ENCODE peak calls at places on chromosome 13, in six cellular contexts. One of them, this sample, is unnamed.

GRCh38 chr13:112487127-112487517 is 100.8 kb downstream of the TUBGCP3 start:
- DNase-seq in HFF-Myc: no peak
- DNase-seq in heart right ventricle: no peak
- DNase-seq in neural progenitor cell: no peak
- DNase-seq in suprapubic skin: no peak
- DNase-seq in dorsolateral prefrontal cortex: no peak
- DNase-seq in this sample: no peak

GRCh38 chr13:111171629-111172028 is 56.5 kb downstream of the ARHGEF7 start:
- DNase-seq in dorsolateral prefrontal cortex: no peak
- DNase-seq in heart right ventricle: no peak
- DNase-seq in HFF-Myc: no peak
- DNase-seq in suprapubic skin: no peak
- DNase-seq in neural progenitor cell: no peak
- DNase-seq in this sample: no peak

GRCh38 chr13:93721483-93721882 is 494.9 kb downstream of the GPC6 start:
- DNase-seq in heart right ventricle: no peak
- DNase-seq in suprapubic skin: no peak
- DNase-seq in dorsolateral prefrontal cortex: no peak
- DNase-seq in neural progenitor cell: no peak
- DNase-seq in HFF-Myc: no peak
- DNase-seq in this sample: no peak

GRCh38 chr13:73390100-73390499 is 331.3 kb downstream of the KLF5 start:
- DNase-seq in suprapubic skin: no peak
- DNase-seq in neural progenitor cell: no peak
- DNase-seq in heart right ventricle: no peak
- DNase-seq in dorsolateral prefrontal cortex: no peak
- DNase-seq in HFF-Myc: no peak
- DNase-seq in this sample: no peak

GRCh38 chr13:81487151-81487550 is 1146.2 kb upstream of the SPRY2 start:
- DNase-seq in HFF-Myc: no peak
- DNase-seq in suprapubic skin: no peak
- DNase-seq in dorsolateral prefrontal cortex: no peak
- DNase-seq in neural progenitor cell: peak
- DNase-seq in heart right ventricle: no peak
- DNase-seq in this sample: no peak

GRCh38 chr13:36418022-36418805 is 14.1 kb upstream of the CCNA1 start:
- DNase-seq in neural progenitor cell: no peak
- DNase-seq in HFF-Myc: peak
- DNase-seq in heart right ventricle: no peak
- DNase-seq in dorsolateral prefrontal cortex: no peak
- DNase-seq in suprapubic skin: no peak
- DNase-seq in this sample: no peak

GRCh38 chr13:40207110-40207478 is 459.3 kb downstream of the FOXO1 start:
- DNase-seq in dorsolateral prefrontal cortex: no peak
- DNase-seq in suprapubic skin: no peak
- DNase-seq in neural progenitor cell: no peak
- DNase-seq in heart right ventricle: no peak
- DNase-seq in HFF-Myc: no peak
- DNase-seq in this sample: no peak

GRCh38 chr13:47017476-47017875 is 120.6 kb upstream of the HTR2A start:
- DNase-seq in dorsolateral prefrontal cortex: no peak
- DNase-seq in HFF-Myc: no peak
- DNase-seq in heart right ventricle: no peak
- DNase-seq in neural progenitor cell: no peak
- DNase-seq in suprapubic skin: no peak
- DNase-seq in this sample: no peak

GRCh38 chr13:102993348-102993747 is 72.9 kb downstream of the SLC10A2 start:
- DNase-seq in dorsolateral prefrontal cortex: no peak
- DNase-seq in suprapubic skin: no peak
- DNase-seq in neural progenitor cell: no peak
- DNase-seq in heart right ventricle: no peak
- DNase-seq in HFF-Myc: no peak
- DNase-seq in this sample: no peak

GRCh38 chr13:64723735-64724134 is 2506.4 kb downstream of the PCDH9 start:
- DNase-seq in neural progenitor cell: no peak
- DNase-seq in suprapubic skin: no peak
- DNase-seq in dorsolateral prefrontal cortex: no peak
- DNase-seq in heart right ventricle: no peak
- DNase-seq in HFF-Myc: peak
- DNase-seq in this sample: peak

GRCh38 chr13:84192125-84192524 is 309.9 kb upstream of the SLITRK1 start:
- DNase-seq in suprapubic skin: no peak
- DNase-seq in neural progenitor cell: no peak
- DNase-seq in heart right ventricle: no peak
- DNase-seq in HFF-Myc: peak
- DNase-seq in dorsolateral prefrontal cortex: no peak
- DNase-seq in this sample: peak

GRCh38 chr13:112481458-112481857 is 105.3 kb downstream of the SPACA7 start:
- DNase-seq in HFF-Myc: no peak
- DNase-seq in neural progenitor cell: no peak
- DNase-seq in suprapubic skin: no peak
- DNase-seq in dorsolateral prefrontal cortex: no peak
- DNase-seq in heart right ventricle: no peak
- DNase-seq in this sample: no peak

GRCh38 chr13:58852076-58852475 is 1220.5 kb downstream of the PCDH17 start:
- DNase-seq in dorsolateral prefrontal cortex: no peak
- DNase-seq in neural progenitor cell: no peak
- DNase-seq in heart right ventricle: no peak
- DNase-seq in HFF-Myc: no peak
- DNase-seq in suprapubic skin: no peak
- DNase-seq in this sample: no peak

GRCh38 chr13:112106467-112107141 is 39.7 kb downstream of the SOX1 start:
- DNase-seq in neural progenitor cell: peak
- DNase-seq in heart right ventricle: no peak
- DNase-seq in HFF-Myc: no peak
- DNase-seq in dorsolateral prefrontal cortex: peak
- DNase-seq in suprapubic skin: no peak
- DNase-seq in this sample: no peak

GRCh38 chr13:21069561-21070004 is 8.2 kb upstream of the LATS2 start:
- DNase-seq in HFF-Myc: peak
- DNase-seq in dorsolateral prefrontal cortex: no peak
- DNase-seq in suprapubic skin: no peak
- DNase-seq in neural progenitor cell: no peak
- DNase-seq in heart right ventricle: no peak
- DNase-seq in this sample: peak

GRCh38 chr13:95745752-95746151 is 68.8 kb downstream of the DNAJC3 start:
- DNase-seq in heart right ventricle: no peak
- DNase-seq in HFF-Myc: no peak
- DNase-seq in suprapubic skin: no peak
- DNase-seq in dorsolateral prefrontal cortex: no peak
- DNase-seq in neural progenitor cell: no peak
- DNase-seq in this sample: no peak

GRCh38 chr13:96229356-96229755 is 139.4 kb downstream of the HS6ST3 start:
- DNase-seq in dorsolateral prefrontal cortex: no peak
- DNase-seq in neural progenitor cell: peak
- DNase-seq in HFF-Myc: no peak
- DNase-seq in suprapubic skin: no peak
- DNase-seq in heart right ventricle: no peak
- DNase-seq in this sample: no peak

GRCh38 chr13:27708325-27708724 is 84.0 kb upstream of the GSX1 start:
- DNase-seq in HFF-Myc: no peak
- DNase-seq in suprapubic skin: no peak
- DNase-seq in dorsolateral prefrontal cortex: no peak
- DNase-seq in neural progenitor cell: no peak
- DNase-seq in heart right ventricle: peak
- DNase-seq in this sample: no peak

GRCh38 chr13:30138511-30138910 is 168.8 kb downstream of the KATNAL1 start:
- DNase-seq in neural progenitor cell: no peak
- DNase-seq in heart right ventricle: no peak
- DNase-seq in suprapubic skin: no peak
- DNase-seq in HFF-Myc: no peak
- DNase-seq in dorsolateral prefrontal cortex: no peak
- DNase-seq in this sample: no peak

GRCh38 chr13:30787747-30788535 is 52.6 kb downstream of the ALOX5AP start:
- DNase-seq in HFF-Myc: no peak
- DNase-seq in heart right ventricle: no peak
- DNase-seq in dorsolateral prefrontal cortex: no peak
- DNase-seq in neural progenitor cell: no peak
- DNase-seq in suprapubic skin: no peak
- DNase-seq in this sample: no peak

GRCh38 chr13:78102121-78102677 is 183.6 kb upstream of the EDNRB start:
- DNase-seq in dorsolateral prefrontal cortex: no peak
- DNase-seq in neural progenitor cell: no peak
- DNase-seq in HFF-Myc: no peak
- DNase-seq in suprapubic skin: no peak
- DNase-seq in heart right ventricle: peak
- DNase-seq in this sample: no peak
- H3K4me3 ChIP-seq in dorsolateral prefrontal cortex: no peak
- H3K4me3 ChIP-seq in neural progenitor cell: no peak
- H3K4me3 ChIP-seq in HFF-Myc: no peak
- H3K4me3 ChIP-seq in suprapubic skin: no peak
- H3K4me3 ChIP-seq in heart right ventricle: no peak
- H3K4me3 ChIP-seq in this sample: no peak

GRCh38 chr13:99608345-99608744 is 107.1 kb downstream of the TM9SF2 start:
- DNase-seq in heart right ventricle: no peak
- DNase-seq in suprapubic skin: no peak
- DNase-seq in HFF-Myc: no peak
- DNase-seq in neural progenitor cell: no peak
- DNase-seq in dorsolateral prefrontal cortex: no peak
- DNase-seq in this sample: no peak

GRCh38 chr13:99606322-99607089 is 105.2 kb downstream of the TM9SF2 start:
- DNase-seq in HFF-Myc: no peak
- DNase-seq in neural progenitor cell: peak
- DNase-seq in dorsolateral prefrontal cortex: peak
- DNase-seq in heart right ventricle: peak
- DNase-seq in suprapubic skin: peak
- DNase-seq in this sample: no peak

GRCh38 chr13:99614465-99614885 is 113.2 kb downstream of the TM9SF2 start:
- DNase-seq in heart right ventricle: no peak
- DNase-seq in neural progenitor cell: no peak
- DNase-seq in dorsolateral prefrontal cortex: no peak
- DNase-seq in HFF-Myc: no peak
- DNase-seq in suprapubic skin: no peak
- DNase-seq in this sample: no peak

GRCh38 chr13:99605417-99606321 is 104.4 kb downstream of the TM9SF2 start:
- DNase-seq in HFF-Myc: no peak
- DNase-seq in dorsolateral prefrontal cortex: peak
- DNase-seq in neural progenitor cell: peak
- DNase-seq in suprapubic skin: no peak
- DNase-seq in heart right ventricle: peak
- DNase-seq in this sample: peak

DNA sequence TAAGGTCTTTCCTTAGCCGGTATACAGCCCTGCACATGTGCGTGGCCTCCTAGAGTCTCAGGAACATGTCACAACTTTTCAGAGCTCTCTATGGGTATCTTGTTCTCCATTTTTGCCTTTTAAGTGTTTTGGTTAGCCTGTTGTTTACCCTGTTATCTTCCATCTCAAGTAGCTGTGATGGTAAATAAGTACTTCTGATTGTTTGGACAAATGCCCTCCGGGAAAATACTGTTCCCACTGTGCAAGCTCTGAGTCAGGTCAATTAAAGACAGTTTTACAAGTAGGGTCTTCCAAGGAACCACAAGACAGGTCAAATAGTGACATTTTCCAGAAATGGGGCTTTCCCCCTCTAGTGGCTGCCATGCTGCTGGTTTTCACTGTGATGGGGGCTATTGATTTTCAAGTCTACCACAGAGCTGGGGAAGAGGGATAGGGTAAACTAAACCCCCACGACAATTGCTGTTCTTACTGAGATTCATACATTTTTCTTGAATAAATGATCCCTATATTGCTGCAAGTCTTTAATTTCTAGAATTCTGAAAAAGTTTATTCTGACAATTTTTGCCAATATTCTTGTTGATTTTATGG is 109.5 kb downstream of the TM9SF2 start:
- DNase-seq in neural progenitor cell: no peak
- DNase-seq in dorsolateral prefrontal cortex: no peak
- DNase-seq in suprapubic skin: no peak
- DNase-seq in HFF-Myc: no peak
- DNase-seq in heart right ventricle: no peak
- DNase-seq in this sample: no peak
- TF ChIP-seq CTCF in neural progenitor cell: peak
- TF ChIP-seq CTCF in dorsolateral prefrontal cortex: no peak
- TF ChIP-seq CTCF in suprapubic skin: no peak
- TF ChIP-seq CTCF in HFF-Myc: peak
- TF ChIP-seq CTCF in heart right ventricle: no peak
- TF ChIP-seq CTCF in this sample: peak

GRCh38 chr13:34372581-34372980 is 554.6 kb downstream of the RFC3 start:
- DNase-seq in HFF-Myc: no peak
- DNase-seq in dorsolateral prefrontal cortex: no peak
- DNase-seq in heart right ventricle: no peak
- DNase-seq in suprapubic skin: no peak
- DNase-seq in neural progenitor cell: no peak
- DNase-seq in this sample: no peak

GRCh38 chr13:34371645-34372044 is 553.7 kb downstream of the RFC3 start:
- DNase-seq in neural progenitor cell: no peak
- DNase-seq in suprapubic skin: no peak
- DNase-seq in HFF-Myc: no peak
- DNase-seq in heart right ventricle: no peak
- DNase-seq in dorsolateral prefrontal cortex: no peak
- DNase-seq in this sample: no peak

GRCh38 chr13:34369925-34370324 is 552.0 kb downstream of the RFC3 start:
- DNase-seq in HFF-Myc: no peak
- DNase-seq in suprapubic skin: no peak
- DNase-seq in dorsolateral prefrontal cortex: no peak
- DNase-seq in neural progenitor cell: no peak
- DNase-seq in heart right ventricle: no peak
- DNase-seq in this sample: no peak

GRCh38 chr13:34376483-34376882 is 558.5 kb downstream of the RFC3 start:
- DNase-seq in suprapubic skin: no peak
- DNase-seq in neural progenitor cell: no peak
- DNase-seq in heart right ventricle: no peak
- DNase-seq in HFF-Myc: no peak
- DNase-seq in dorsolateral prefrontal cortex: no peak
- DNase-seq in this sample: no peak

DNA sequence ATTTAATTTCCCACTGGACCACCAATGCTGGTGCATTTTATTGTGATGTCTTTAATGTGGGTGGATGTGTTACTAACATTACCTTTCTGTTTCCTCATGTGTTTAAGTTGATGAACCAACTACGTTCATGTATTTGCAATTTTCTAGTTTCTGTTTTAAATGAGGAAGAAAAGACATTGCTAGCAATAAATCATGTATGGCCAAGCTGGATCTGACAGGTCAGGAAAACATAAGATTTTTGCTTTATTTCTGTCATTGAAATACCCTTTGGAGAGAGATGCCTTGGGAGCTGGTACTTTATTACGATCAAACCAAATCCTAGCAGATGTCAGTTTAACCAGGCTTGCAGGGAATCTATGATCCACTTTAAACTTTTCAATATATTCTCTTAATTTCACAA is 553.2 kb downstream of the RFC3 start:
- DNase-seq in suprapubic skin: no peak
- DNase-seq in heart right ventricle: no peak
- DNase-seq in neural progenitor cell: no peak
- DNase-seq in HFF-Myc: no peak
- DNase-seq in dorsolateral prefrontal cortex: no peak
- DNase-seq in this sample: no peak
- H3K4me3 ChIP-seq in suprapubic skin: no peak
- H3K4me3 ChIP-seq in heart right ventricle: no peak
- H3K4me3 ChIP-seq in neural progenitor cell: no peak
- H3K4me3 ChIP-seq in HFF-Myc: no peak
- H3K4me3 ChIP-seq in dorsolateral prefrontal cortex: no peak
- H3K4me3 ChIP-seq in this sample: no peak

DNA sequence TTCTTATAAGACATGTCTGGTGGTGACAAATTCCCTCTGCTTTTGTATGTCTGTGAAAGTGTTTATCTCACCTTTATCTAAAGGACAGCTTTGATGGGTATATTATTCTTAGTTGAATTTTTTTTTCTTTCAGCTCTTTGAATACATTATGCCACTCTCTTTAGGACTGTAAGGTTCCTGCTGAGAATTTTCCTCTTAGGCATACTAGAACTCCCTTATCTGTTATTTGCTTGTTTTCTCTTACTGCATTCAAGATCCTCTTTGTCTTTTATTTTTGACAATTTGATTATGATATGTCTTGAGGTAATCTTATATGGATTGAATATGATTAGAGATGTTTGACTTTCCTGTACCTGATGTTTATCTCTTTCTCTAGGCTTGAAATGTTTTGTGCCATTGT is 1328.4 kb downstream of the PCDH9 start:
- DNase-seq in HFF-Myc: no peak
- DNase-seq in neural progenitor cell: no peak
- DNase-seq in heart right ventricle: no peak
- DNase-seq in suprapubic skin: no peak
- DNase-seq in dorsolateral prefrontal cortex: no peak
- DNase-seq in this sample: no peak
- TF ChIP-seq CTCF in HFF-Myc: no peak
- TF ChIP-seq CTCF in neural progenitor cell: no peak
- TF ChIP-seq CTCF in heart right ventricle: no peak
- TF ChIP-seq CTCF in suprapubic skin: no peak
- TF ChIP-seq CTCF in dorsolateral prefrontal cortex: no peak
- TF ChIP-seq CTCF in this sample: no peak